ENCODE peak calls at places on chromosomes 13 and 19, in five cellular contexts. G is CD4-positive, alpha-beta T cell; N is glomerular endothelial cell; R is adrenal gland; K is left ventricle myocardium inferior. T is an unnamed sample.

GRCh38 chr19:46211201-46211881 is 18.2 kb upstream of the IGFL1 start:
- DNase-seq in G (no peak), N (peak), R (no peak), K (no peak), T (no peak)

GRCh38 chr13:91405240-91405639 is 6.8 kb downstream of the GPC5 start:
- DNase-seq in G (no peak), N (no peak), R (no peak), K (no peak), T (no peak)

GRCh38 chr13:101829484-101829883 is 377.0 kb downstream of the ITGBL1 start:
- DNase-seq in G (no peak), N (no peak), R (no peak), K (no peak), T (no peak)

GRCh38 chr19:43752287-43752875 is 2.4 kb downstream of the SMG9 start:
- DNase-seq in G (no peak), N (no peak), R (no peak), K (no peak), T (no peak)

GRCh38 chr13:42377640-42378382 is 105.9 kb downstream of the AKAP11 start:
- DNase-seq in G (no peak), N (no peak), R (no peak), K (no peak), T (peak)

GRCh38 chr13:35470671-35471465 is 5.6 kb downstream of the MAB21L1 start:
- DNase-seq in G (no peak), N (no peak), R (peak), K (peak), T (no peak)

GRCh38 chr19:588093-588742 is 1.5 kb upstream of the HCN2 start:
- DNase-seq in G (peak), N (no peak), R (peak), K (peak), T (peak)

GRCh38 chr13:40401911-40402776 is 264.3 kb downstream of the FOXO1 start:
- DNase-seq in G (no peak), N (peak), R (peak), K (peak), T (peak)

GRCh38 chr19:56174086-56174485 is 1.7 kb upstream of the GALP start:
- DNase-seq in G (no peak), N (no peak), R (no peak), K (no peak), T (no peak)

GRCh38 chr19:6613711-6614110 is 22.8 kb upstream of the CD70 start:
- DNase-seq in G (no peak), N (no peak), R (no peak), K (no peak), T (no peak)

GRCh38 chr13:76917096-76917495 is 30.9 kb upstream of the KCTD12 start:
- DNase-seq in G (no peak), N (no peak), R (no peak), K (no peak), T (no peak)

GRCh38 chr19:2923510-2923909 is 21.3 kb downstream of the ZNF77 start:
- DNase-seq in G (no peak), N (no peak), R (peak), K (no peak), T (no peak)

GRCh38 chr19:11814707-11815050 is 606 bp downstream of the ZNF440 start:
- DNase-seq in G (no peak), N (no peak), R (peak), K (no peak), T (peak)

GRCh38 chr19:4678881-4679379 is 8.8 kb upstream of the MYDGF start:
- DNase-seq in G (no peak), N (no peak), R (peak), K (no peak), T (peak)

GRCh38 chr19:4519521-4520277 is 1.4 kb upstream of the PLIN4 start:
- DNase-seq in G (no peak), N (no peak), R (no peak), K (peak), T (no peak)

GRCh38 chr13:73556902-73557301 is 498.1 kb downstream of the KLF5 start:
- DNase-seq in G (no peak), N (no peak), R (no peak), K (no peak), T (no peak)

GRCh38 chr19:6686628-6686975 is 16.6 kb upstream of the TNFSF14 start:
- DNase-seq in G (no peak), N (no peak), R (no peak), K (no peak), T (no peak)

GRCh38 chr19:7637374-7638256 is 705 bp downstream of the STXBP2 start:
- DNase-seq in G (no peak), N (no peak), R (peak), K (peak), T (peak)

GRCh38 chr19:33613601-33614000 is 8.2 kb upstream of the CHST8 start:
- DNase-seq in G (no peak), N (no peak), R (no peak), K (no peak), T (no peak)

GRCh38 chr19:11587302-11587972 is 9.8 kb upstream of the ZNF627 start:
- DNase-seq in G (peak), N (peak), R (peak), K (peak), T (peak)

GRCh38 chr19:57611113-57611512 is 2.9 kb upstream of the ZNF134 start:
- DNase-seq in G (no peak), N (no peak), R (no peak), K (no peak), T (no peak)

T was measured in Karpas-422.